ENCODE peak calls at places on chromosomes 6 and 20, in seven cellular contexts. Z is heart right ventricle, L is left ventricle myocardium inferior, M is MM.1S, C is heart left ventricle, D is breast epithelium, Q is fibroblast of lung. R is an unnamed sample. For H3K4me1, the result is how much of the 10 kb centered on the place peaks cover.

GRCh38 chr6:154615483-154616025 is 105.1 kb upstream of the CNKSR3 start:
- DNase-seq in C (peak), D (peak), Z (peak), M (no peak), Q (peak), L (peak), R (no peak)

GRCh38 chr20:13166006-13166405 is 55.1 kb upstream of the ISM1 start:
- DNase-seq in L (no peak), C (no peak), M (no peak), Q (no peak), Z (no peak), D (no peak), R (no peak)

GRCh38 chr6:125858427-125859320 is 67.9 kb downstream of the NCOA7 start:
- DNase-seq in L (no peak), M (peak), Z (no peak), D (peak), Q (peak), C (no peak), R (no peak)

GRCh38 chr6:42086046-42086664 is 35.8 kb downstream of the TAF8 start:
- DNase-seq in D (peak), C (peak), M (no peak), Z (no peak), Q (peak), L (no peak), R (no peak)

GRCh38 chr20:63700199-63701050 is 4.0 kb downstream of the TNFRSF6B start:
- DNase-seq in C (no peak), Q (no peak), D (no peak), L (no peak), M (no peak), Z (no peak), R (no peak)

GRCh38 chr20:17648782-17649730 is 33.0 kb downstream of the RRBP1 start:
- DNase-seq in C (no peak), Q (no peak), D (no peak), L (no peak), Z (peak), M (no peak), R (no peak)

GRCh38 chr20:4869290-4870193 is 131.8 kb downstream of the SLC23A2 start:
- DNase-seq in Z (no peak), L (no peak), Q (peak), D (no peak), M (no peak), C (no peak), R (no peak)

GRCh38 chr6:116682334-116682712 is 1.3 kb downstream of the KPNA5 start:
- DNase-seq in Q (peak), Z (no peak), C (no peak), D (no peak), L (no peak), M (no peak), R (no peak)

GRCh38 chr6:135576055-135576454 is 78.5 kb upstream of the AHI1 start:
- DNase-seq in L (no peak), Z (no peak), Q (peak), D (no peak), C (no peak), M (no peak), R (no peak)

GRCh38 chr20:19288061-19288460 is 75.6 kb downstream of the SLC24A3 start:
- DNase-seq in Q (peak), C (no peak), M (no peak), D (no peak), L (no peak), Z (no peak), R (no peak)

GRCh38 chr6:40584741-40585140 is 2.4 kb downstream of the LRFN2 start:
- DNase-seq in D (no peak), Z (no peak), Q (no peak), L (no peak), C (no peak), M (no peak), R (no peak)

GRCh38 chr6:57259064-57259463 is 37.0 kb upstream of the RAB23 start:
- DNase-seq in Z (no peak), L (no peak), M (no peak), C (no peak), Q (no peak), D (no peak), R (no peak)

GRCh38 chr6:108653864-108654402 is 93.2 kb downstream of the FOXO3 start:
- DNase-seq in Z (peak), D (peak), C (no peak), Q (peak), L (peak), M (no peak), R (no peak)

GRCh38 chr20:50462093-50462685 is 48.0 kb upstream of the PTPN1 start:
- DNase-seq in L (no peak), M (no peak), D (no peak), Q (no peak), Z (no peak), C (no peak), R (no peak)
- H3K4me1 ChIP-seq in L (under half), M (under half), D (under half), Q (under half), Z (under half), C (under half), R (under half)

GRCh38 chr6:72553531-72554202 is 68.2 kb upstream of the KCNQ5 start:
- DNase-seq in Z (no peak), C (no peak), D (no peak), M (no peak), L (no peak), Q (peak), R (no peak)

GRCh38 chr6:72552938-72553337 is 68.9 kb upstream of the KCNQ5 start:
- DNase-seq in D (no peak), Z (no peak), C (no peak), Q (peak), M (no peak), L (no peak), R (no peak)

GRCh38 chr6:72554203-72554564 is 67.7 kb upstream of the KCNQ5 start:
- DNase-seq in D (no peak), Z (no peak), Q (no peak), C (no peak), M (no peak), L (no peak), R (no peak)

GRCh38 chr6:72551470-72551869 is 70.4 kb upstream of the KCNQ5 start:
- DNase-seq in C (no peak), Z (no peak), M (no peak), D (no peak), Q (no peak), L (no peak), R (no peak)

DNA sequence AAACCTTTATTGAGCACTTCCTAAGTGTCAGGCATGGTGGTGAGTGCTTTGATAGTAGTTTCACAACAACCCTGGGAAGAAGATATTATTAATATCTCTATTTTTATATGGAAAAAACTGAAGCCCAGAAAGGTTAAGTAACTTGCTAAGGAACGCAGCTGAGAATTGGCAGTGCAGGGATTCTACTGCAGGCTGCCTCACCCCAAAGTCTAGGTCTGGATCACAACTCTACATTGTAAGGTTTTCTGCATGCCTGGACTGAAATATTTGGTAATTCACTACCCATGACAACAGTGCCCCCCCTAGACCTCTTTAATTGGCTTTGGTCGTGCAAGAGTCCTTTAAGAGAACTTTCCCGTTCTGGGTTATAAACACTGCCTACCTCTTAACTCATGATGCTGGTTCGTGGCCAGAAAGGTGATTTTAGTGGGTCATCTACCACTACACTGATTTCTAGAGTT is 67.1 kb upstream of the KCNQ5 start:
- DNase-seq in M (no peak), D (no peak), Z (no peak), C (no peak), L (no peak), Q (no peak), R (no peak)
- TF ChIP-seq CTCF in M (no peak), D (no peak), Z (no peak), C (no peak), L (no peak), Q (no peak), R (no peak)

GRCh38 chr20:376750-377149 is 3.8 kb upstream of the TRIB3 start:
- DNase-seq in C (no peak), Z (no peak), M (no peak), L (no peak), Q (no peak), D (no peak), R (no peak)

GRCh38 chr20:375265-375889 is 5.2 kb upstream of the TRIB3 start:
- DNase-seq in C (no peak), M (no peak), L (no peak), Z (no peak), D (no peak), Q (no peak), R (no peak)

GRCh38 chr20:378961-379336 is 1.6 kb upstream of the TRIB3 start:
- DNase-seq in L (no peak), Q (no peak), M (no peak), D (no peak), C (no peak), Z (no peak), R (no peak)

GRCh38 chr20:373171-373890 is 7.2 kb upstream of the TRIB3 start:
- DNase-seq in M (no peak), C (peak), L (no peak), Q (peak), D (no peak), Z (peak), R (no peak)

GRCh38 chr20:376089-376488 is 4.5 kb upstream of the TRIB3 start:
- DNase-seq in M (no peak), Z (no peak), Q (no peak), C (no peak), D (no peak), L (no peak), R (no peak)
- H3K4me1 ChIP-seq in M (under half), Z (under half), Q (under half), C (under half), D (under half), L (under half), R (under half)

GRCh38 chr6:35933844-35934243 is 12.9 kb upstream of the SRPK1 start:
- DNase-seq in M (no peak), C (no peak), Q (no peak), Z (no peak), D (no peak), L (no peak), R (no peak)

GRCh38 chr6:35931120-35931561 is 10.2 kb upstream of the SRPK1 start:
- DNase-seq in D (no peak), L (no peak), Q (no peak), C (no peak), M (no peak), Z (no peak), R (no peak)

GRCh38 chr6:35925961-35926360 is 5.1 kb upstream of the SRPK1 start:
- DNase-seq in Z (no peak), D (no peak), M (no peak), L (no peak), Q (no peak), C (no peak), R (peak)

GRCh38 chr6:35926509-35927215 is 5.8 kb upstream of the SRPK1 start:
- DNase-seq in C (no peak), Q (no peak), L (no peak), Z (no peak), D (no peak), M (no peak), R (no peak)

DNA sequence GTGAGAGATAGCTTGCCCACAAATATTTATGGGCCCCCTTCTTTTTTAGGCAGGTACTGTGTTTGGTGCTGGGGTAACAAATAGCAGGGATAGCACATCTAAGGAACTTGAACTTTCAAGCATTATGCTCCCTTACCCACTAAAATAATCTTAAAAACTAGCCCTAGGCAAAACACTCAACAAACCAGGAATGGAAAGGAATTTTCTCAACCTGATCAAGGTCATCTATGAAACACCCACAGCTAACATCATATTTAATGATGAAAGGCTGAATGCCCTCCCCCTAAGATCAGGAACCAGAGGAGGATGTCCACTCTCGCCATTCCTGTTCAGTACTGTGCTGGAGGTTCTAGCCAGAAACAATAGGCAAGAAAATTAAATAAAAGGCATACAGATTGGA is 8.7 kb upstream of the SRPK1 start:
- DNase-seq in M (no peak), D (no peak), L (no peak), Z (no peak), Q (no peak), C (no peak), R (no peak)
- TF ChIP-seq CTCF in M (no peak), D (no peak), L (no peak), Z (no peak), Q (no peak), C (no peak), R (no peak)

DNA sequence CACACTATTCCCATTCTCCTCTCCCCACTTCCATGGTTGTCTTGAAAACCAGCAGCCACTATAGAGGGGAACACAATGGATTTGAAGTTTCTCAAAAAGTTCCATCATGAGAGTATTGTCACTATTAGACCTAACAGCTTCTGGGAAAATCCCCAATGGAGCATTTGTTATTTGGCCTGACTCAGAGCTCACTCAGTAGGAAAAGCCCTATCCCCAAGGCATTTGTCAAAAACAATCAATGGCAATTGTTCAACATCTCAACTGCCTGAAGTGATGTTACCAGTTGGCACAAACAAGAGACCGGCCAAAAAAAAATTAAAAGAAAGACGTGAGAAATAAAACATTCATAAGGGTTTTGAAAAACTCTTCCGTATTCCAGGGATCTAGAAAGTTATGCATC is 98.8 kb downstream of the MYLK4 start:
- DNase-seq in D (no peak), Z (no peak), Q (no peak), M (no peak), L (no peak), C (no peak), R (no peak)
- H3K4me1 ChIP-seq in D (under half), Z (under half), Q (under half), M (under half), L (under half), C (under half), R (under half)

DNA sequence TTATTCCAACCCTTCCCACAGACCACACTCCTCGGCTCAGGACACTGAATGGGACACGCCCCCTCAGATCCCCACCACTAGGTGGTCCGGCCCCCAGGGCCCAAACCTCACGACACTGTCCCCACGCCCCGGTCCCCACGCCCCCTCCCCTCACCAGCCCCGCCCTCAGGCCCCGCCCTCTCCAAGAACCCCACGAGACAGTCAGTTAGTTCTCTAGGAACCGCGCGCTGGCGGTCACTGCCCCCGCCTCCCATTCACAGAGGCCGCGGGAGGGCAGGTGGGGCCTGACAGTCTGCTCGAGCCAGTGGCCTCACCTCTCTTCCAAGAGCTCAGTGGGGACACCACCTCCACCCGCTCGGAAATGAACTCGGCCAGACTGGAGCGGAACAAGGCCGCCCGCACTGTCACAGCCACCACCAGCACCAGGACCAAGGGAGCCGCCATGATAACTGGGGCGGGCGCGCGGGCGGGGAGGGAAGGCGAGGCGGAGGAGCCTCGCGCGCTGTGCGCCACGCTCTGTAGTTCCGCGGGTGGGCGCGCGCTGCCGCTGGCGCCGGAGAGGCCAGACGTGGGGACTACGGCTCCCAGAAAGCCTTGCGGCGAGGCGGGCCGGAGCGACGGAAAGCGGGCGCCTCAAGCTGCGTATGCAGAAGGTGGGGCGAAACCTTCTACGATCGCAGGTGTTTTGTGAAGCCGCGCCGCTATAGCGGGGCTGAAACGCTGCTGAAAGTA is at the start of gene PIGU:
- DNase-seq in Q (peak), C (peak), Z (peak), D (peak), M (peak), L (peak), R (peak)
- TF ChIP-seq CTCF in Q (peak), C (peak), Z (no peak), D (peak), M (no peak), L (peak), R (peak)

R was measured in esophagus muscularis mucosa.